ENCODE peak calls at places on chromosomes 2 and 18, in ten cellular contexts. L, R, F, M, O, Z, Q, G, D and X are unnamed samples.

GRCh38 chr2:42979416-42979869 is 187.1 kb upstream of the HAAO start:
- DNase-seq in F (peak; percentile 79), Z (peak; percentile 47), Q (no peak), G (no peak), D (no peak), O (peak; percentile 100), R (peak; percentile 72), L (no peak), M (no peak), X (no peak)

GRCh38 chr2:5594288-5594687 is 97.9 kb upstream of the SOX11 start:
- DNase-seq in Q (no peak), R (no peak), F (no peak), Z (no peak), G (no peak), L (no peak), M (no peak), O (no peak), D (no peak), X (no peak)

GRCh38 chr2:174729797-174730529 is 34.3 kb downstream of the CHRNA1 start:
- DNase-seq in M (peak; percentile 67), R (no peak), O (no peak), D (no peak), F (no peak), Q (no peak), L (peak; percentile 43), Z (no peak), G (no peak), X (no peak)

GRCh38 chr2:227717687-227718567 is at the start of gene SLC19A3:
- DNase-seq in O (peak; percentile 69), L (peak; percentile 82), D (peak; percentile 88), Q (peak; percentile 89), F (peak; percentile 93), R (peak; percentile 85), Z (peak; percentile 94), G (peak; percentile 65), M (peak; percentile 97), X (peak; percentile 84)

GRCh38 chr2:142875642-142876041 is 1.8 kb upstream of the KYNU start:
- DNase-seq in M (no peak), L (no peak), G (no peak), Z (no peak), Q (no peak), D (no peak), R (no peak), O (no peak), F (no peak), X (no peak)

GRCh38 chr2:64918220-64918886 is 70.8 kb upstream of the SLC1A4 start:
- DNase-seq in M (no peak), L (no peak), G (no peak), D (no peak), O (no peak), Q (no peak), R (no peak), F (no peak), Z (no peak), X (no peak)

GRCh38 chr18:62596145-62597005 is 73.5 kb downstream of the ZCCHC2 start:
- DNase-seq in O (no peak), F (no peak), Q (no peak), D (no peak), R (no peak), M (peak; percentile 85), Z (no peak), L (no peak), G (no peak), X (no peak)

GRCh38 chr2:37333256-37333655 is 8.6 kb upstream of the PRKD3 start:
- DNase-seq in Q (no peak), L (no peak), D (no peak), M (no peak), G (no peak), Z (no peak), R (no peak), F (no peak), O (no peak), X (no peak)

GRCh38 chr2:127657232-127657595 is 11.3 kb downstream of the GPR17 start:
- DNase-seq in M (peak; percentile 77), Z (no peak), R (no peak), G (no peak), L (no peak), D (no peak), O (no peak), Q (no peak), F (no peak), X (no peak)

GRCh38 chr18:55515204-55515603 is 72.8 kb downstream of the TCF4 start:
- DNase-seq in G (no peak), R (no peak), M (no peak), Z (no peak), O (no peak), Q (no peak), L (no peak), F (no peak), D (no peak), X (no peak)

GRCh38 chr2:240916571-240917008 is 10.5 kb downstream of the CROCC2 start:
- DNase-seq in M (peak; percentile 90), R (no peak), G (peak; percentile 18), O (no peak), F (no peak), Q (peak; percentile 61), Z (peak; percentile 72), D (peak; percentile 89), L (peak; percentile 79), X (peak; percentile 57)

GRCh38 chr2:67169417-67170140 is 227.6 kb upstream of the ETAA1 start:
- DNase-seq in L (no peak), O (no peak), Q (no peak), G (no peak), D (no peak), F (no peak), M (no peak), Z (no peak), R (no peak), X (no peak)

GRCh38 chr2:219500135-219500534 is 1.4 kb downstream of the GMPPA start:
- DNase-seq in F (no peak), R (no peak), D (no peak), G (no peak), M (no peak), O (peak; percentile 43), L (no peak), Z (no peak), Q (no peak), X (no peak)
- TF ChIP-seq CTCF in F (no peak), R (no peak), D (no peak), G (peak; percentile 34), M (no peak), O (peak; percentile 61), L (no peak), Z (no peak), Q (no peak), X (no peak)

GRCh38 chr2:149587220-149587949 is at the start of gene MMADHC:
- DNase-seq in D (peak; percentile 96), R (peak; percentile 96), Q (peak; percentile 94), M (peak; percentile 94), Z (peak; percentile 97), F (peak; percentile 96), L (peak; percentile 79), O (peak; percentile 97), G (peak; percentile 96), X (peak; percentile 83)
- TF ChIP-seq POLR2A in D (peak; percentile 85), R (peak; percentile 69), Q (peak; percentile 83), M (no peak), Z (peak; percentile 76), F (peak; percentile 91), L (peak; percentile 93), O (peak; percentile 95), G (peak; percentile 99), X (peak; percentile 73)

DNA sequence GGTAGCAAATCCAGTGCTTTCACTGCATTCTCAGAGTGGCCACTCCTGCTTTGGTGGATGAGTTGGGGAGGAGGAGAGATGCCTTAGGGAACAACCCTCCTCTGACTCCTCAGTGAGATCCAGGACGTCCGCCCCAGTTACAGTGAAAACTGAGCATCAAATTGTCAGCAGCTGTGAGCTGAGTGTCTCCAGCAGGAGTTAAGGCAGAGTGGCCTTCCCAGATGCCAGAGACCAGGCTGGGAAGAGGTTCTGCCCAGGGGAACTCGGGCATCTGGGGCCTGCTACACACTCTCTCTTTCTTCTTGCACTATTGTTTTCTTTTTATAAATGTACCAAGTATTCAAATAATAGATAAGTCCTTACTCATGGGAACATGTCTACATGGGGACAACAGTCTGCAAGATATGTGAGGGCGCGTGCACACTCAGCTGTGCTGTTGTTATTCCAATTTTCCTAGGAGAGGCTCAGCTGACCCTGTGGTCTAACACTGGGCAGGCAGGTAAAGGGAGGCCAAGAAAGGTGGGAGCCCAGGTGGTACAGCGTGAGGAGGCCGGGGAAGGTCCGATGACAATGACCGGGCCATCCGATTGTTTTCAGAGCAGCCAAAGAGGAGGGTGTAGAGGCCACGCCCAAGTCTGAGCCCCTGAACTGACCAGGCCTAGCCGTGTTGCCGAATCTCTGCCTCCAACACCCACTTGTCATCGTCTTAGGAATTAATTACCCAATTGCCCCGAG is 166.9 kb downstream of the ANAPC1 start:
- DNase-seq in D (no peak), R (no peak), L (no peak), G (no peak), O (peak; percentile 0), Z (no peak), M (no peak), Q (no peak), F (no peak), X (no peak)
- TF ChIP-seq EP300 in D (no peak), R (no peak), L (no peak), G (no peak), O (no peak), Z (no peak), M (no peak), Q (no peak), F (no peak), X (no peak)

GRCh38 chr2:23404426-23404825 is 19.4 kb downstream of the KLHL29 start:
- DNase-seq in M (no peak), Z (peak; percentile 71), L (peak; percentile 28), D (no peak), G (no peak), O (peak; percentile 24), Q (peak; percentile 42), R (no peak), F (peak; percentile 71), X (no peak)
- TF ChIP-seq CTCF in M (no peak), Z (peak; percentile 14), L (peak; percentile 27), D (peak; percentile 2), G (no peak), O (no peak), Q (peak; percentile 50), R (no peak), F (no peak), X (peak; percentile 25)

DNA sequence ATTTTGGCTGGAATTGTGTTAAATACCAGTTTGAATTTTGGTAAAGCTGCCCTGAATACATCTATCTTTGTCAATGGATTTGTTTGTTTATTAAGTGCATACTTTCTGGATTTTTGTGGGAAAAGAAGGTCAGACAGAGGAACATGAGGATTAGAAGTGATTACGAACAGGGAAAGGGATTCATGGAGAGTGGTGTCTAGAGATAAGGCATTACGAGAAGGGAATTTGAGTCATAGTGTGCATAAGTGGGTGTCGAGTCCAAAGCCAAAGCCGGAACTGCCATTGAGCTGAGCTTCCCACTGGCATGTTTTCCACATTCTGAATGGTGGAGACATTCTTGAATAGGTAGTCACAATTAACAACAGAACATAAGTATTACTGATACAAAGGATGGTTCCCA is 68.9 kb upstream of the EFEMP1 start:
- DNase-seq in L (peak; percentile 30), D (no peak), O (peak; percentile 35), F (peak; percentile 8), G (no peak), Q (no peak), M (no peak), Z (no peak), R (no peak), X (no peak)
- TF ChIP-seq POLR2A in L (no peak), D (no peak), O (no peak), F (no peak), G (no peak), Q (no peak), M (no peak), Z (no peak), R (no peak), X (no peak)